ENCODE peak calls at places on chromosomes 13 and 19, in seven cellular contexts. One of them, this sample, is unnamed.

GRCh38 chr13:52922961-52923360 is 74.5 kb upstream of the PCDH8 start:
- DNase-seq in K562: no peak
- DNase-seq in H1: no peak
- DNase-seq in HepG2: no peak
- DNase-seq in HCT116: no peak
- DNase-seq in IMR-90: no peak
- DNase-seq in A549: no peak
- DNase-seq in this sample: no peak

GRCh38 chr13:27573265-27573664 is 47.1 kb downstream of the LNX2 start:
- DNase-seq in K562: no peak
- DNase-seq in HepG2: peak
- DNase-seq in A549: no peak
- DNase-seq in H1: no peak
- DNase-seq in HCT116: no peak
- DNase-seq in IMR-90: peak
- DNase-seq in this sample: no peak

GRCh38 chr19:22428299-22428913 is 6.3 kb upstream of the ZNF98 start:
- DNase-seq in HCT116: no peak
- DNase-seq in K562: no peak
- DNase-seq in IMR-90: no peak
- DNase-seq in HepG2: no peak
- DNase-seq in A549: no peak
- DNase-seq in H1: no peak
- DNase-seq in this sample: no peak

GRCh38 chr13:77535448-77535847 is at the start of gene SCEL:
- DNase-seq in A549: no peak
- DNase-seq in H1: no peak
- DNase-seq in K562: no peak
- DNase-seq in IMR-90: no peak
- DNase-seq in HCT116: peak
- DNase-seq in HepG2: no peak
- DNase-seq in this sample: no peak

GRCh38 chr13:111472083-111472482 is 151.6 kb downstream of the TEX29 start:
- DNase-seq in H1: no peak
- DNase-seq in HepG2: no peak
- DNase-seq in HCT116: no peak
- DNase-seq in A549: no peak
- DNase-seq in IMR-90: no peak
- DNase-seq in K562: no peak
- DNase-seq in this sample: no peak

GRCh38 chr19:39729594-39729993 is 8.2 kb downstream of the CLC start:
- DNase-seq in K562: peak
- DNase-seq in HCT116: no peak
- DNase-seq in A549: no peak
- DNase-seq in IMR-90: no peak
- DNase-seq in H1: no peak
- DNase-seq in HepG2: no peak
- DNase-seq in this sample: no peak

GRCh38 chr13:82118589-82118988 is 1763.7 kb downstream of the SLITRK1 start:
- DNase-seq in H1: no peak
- DNase-seq in K562: no peak
- DNase-seq in HCT116: no peak
- DNase-seq in IMR-90: no peak
- DNase-seq in A549: no peak
- DNase-seq in HepG2: no peak
- DNase-seq in this sample: no peak

GRCh38 chr13:48235100-48235813 is 2.3 kb downstream of the ITM2B start:
- DNase-seq in HCT116: no peak
- DNase-seq in A549: no peak
- DNase-seq in HepG2: no peak
- DNase-seq in K562: no peak
- DNase-seq in IMR-90: peak
- DNase-seq in H1: no peak
- DNase-seq in this sample: peak

GRCh38 chr13:20387441-20387971 is 138.2 kb downstream of the CRYL1 start:
- DNase-seq in A549: no peak
- DNase-seq in HepG2: no peak
- DNase-seq in H1: no peak
- DNase-seq in HCT116: no peak
- DNase-seq in IMR-90: peak
- DNase-seq in K562: no peak
- DNase-seq in this sample: no peak

GRCh38 chr19:19262190-19263057 is 10.7 kb downstream of the TM6SF2 start:
- DNase-seq in H1: peak
- DNase-seq in K562: peak
- DNase-seq in HCT116: no peak
- DNase-seq in A549: no peak
- DNase-seq in IMR-90: no peak
- DNase-seq in HepG2: no peak
- DNase-seq in this sample: no peak

GRCh38 chr19:4717191-4717965 is 6.3 kb downstream of the DPP9 start:
- DNase-seq in A549: peak
- DNase-seq in IMR-90: peak
- DNase-seq in HCT116: no peak
- DNase-seq in K562: no peak
- DNase-seq in H1: no peak
- DNase-seq in HepG2: peak
- DNase-seq in this sample: no peak

GRCh38 chr19:1265611-1266115 is 3.5 kb upstream of the CIRBP start:
- DNase-seq in HCT116: no peak
- DNase-seq in IMR-90: peak
- DNase-seq in A549: peak
- DNase-seq in K562: no peak
- DNase-seq in H1: no peak
- DNase-seq in HepG2: no peak
- DNase-seq in this sample: no peak

GRCh38 chr19:3750211-3750610 is 11.3 kb downstream of the APBA3 start:
- DNase-seq in HCT116: no peak
- DNase-seq in IMR-90: no peak
- DNase-seq in H1: no peak
- DNase-seq in K562: no peak
- DNase-seq in HepG2: no peak
- DNase-seq in A549: no peak
- DNase-seq in this sample: no peak

GRCh38 chr13:99320693-99321481 is 13.7 kb upstream of the GPR183 start:
- DNase-seq in A549: no peak
- DNase-seq in H1: no peak
- DNase-seq in K562: no peak
- DNase-seq in IMR-90: peak
- DNase-seq in HepG2: no peak
- DNase-seq in HCT116: peak
- DNase-seq in this sample: no peak

GRCh38 chr19:6381030-6381750 is 5.5 kb upstream of the PSPN start:
- DNase-seq in HepG2: no peak
- DNase-seq in IMR-90: no peak
- DNase-seq in A549: no peak
- DNase-seq in K562: peak
- DNase-seq in H1: no peak
- DNase-seq in HCT116: no peak
- DNase-seq in this sample: no peak

DNA sequence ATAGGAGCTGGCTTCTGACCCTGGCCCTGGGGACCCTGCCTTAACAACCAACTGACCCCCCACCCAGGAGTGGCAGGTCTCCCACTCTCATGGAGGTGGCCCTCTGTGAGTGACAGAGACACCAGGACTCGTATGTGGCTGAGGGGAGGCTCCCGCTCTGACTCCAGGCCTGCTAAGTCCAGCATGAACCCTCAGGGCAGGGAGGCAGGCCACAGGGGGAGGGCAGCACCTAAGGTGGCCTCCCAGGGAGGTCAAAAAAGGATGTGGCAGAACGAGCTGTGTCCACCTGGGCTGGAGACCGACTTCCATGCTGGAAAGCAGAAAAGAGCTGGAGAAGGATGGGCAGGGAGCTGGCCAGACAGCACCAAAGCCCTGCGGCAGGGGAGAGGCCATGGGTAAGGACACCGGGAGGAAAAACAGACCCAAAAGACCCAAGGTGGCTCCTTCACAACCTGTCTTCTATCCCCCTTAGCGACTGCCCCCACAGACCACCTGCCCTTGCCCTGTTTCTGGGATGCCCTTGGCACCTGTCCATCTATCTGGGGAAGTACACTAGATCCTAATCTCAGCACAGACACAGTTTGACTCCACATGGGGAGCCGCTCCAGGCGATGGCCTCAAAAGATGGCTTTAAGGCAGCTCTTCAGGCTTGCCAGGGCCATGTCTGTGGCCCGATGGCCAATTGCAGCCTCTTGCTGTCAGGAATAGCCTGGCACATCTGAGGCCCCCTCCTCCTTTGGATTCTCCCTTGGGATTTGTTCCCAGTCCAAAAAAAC is 10.5 kb upstream of the SLC35E1 start:
- DNase-seq in HepG2: no peak
- DNase-seq in HCT116: no peak
- DNase-seq in K562: no peak
- DNase-seq in A549: no peak
- DNase-seq in IMR-90: no peak
- DNase-seq in H1: no peak
- DNase-seq in this sample: no peak
- TF ChIP-seq CEBPB in HepG2: no peak
- TF ChIP-seq CEBPB in HCT116: no peak
- TF ChIP-seq CEBPB in K562: no peak
- TF ChIP-seq CEBPB in A549: no peak
- TF ChIP-seq CEBPB in IMR-90: no peak
- TF ChIP-seq CEBPB in H1: no peak
- TF ChIP-seq CEBPB in this sample: no peak

DNA sequence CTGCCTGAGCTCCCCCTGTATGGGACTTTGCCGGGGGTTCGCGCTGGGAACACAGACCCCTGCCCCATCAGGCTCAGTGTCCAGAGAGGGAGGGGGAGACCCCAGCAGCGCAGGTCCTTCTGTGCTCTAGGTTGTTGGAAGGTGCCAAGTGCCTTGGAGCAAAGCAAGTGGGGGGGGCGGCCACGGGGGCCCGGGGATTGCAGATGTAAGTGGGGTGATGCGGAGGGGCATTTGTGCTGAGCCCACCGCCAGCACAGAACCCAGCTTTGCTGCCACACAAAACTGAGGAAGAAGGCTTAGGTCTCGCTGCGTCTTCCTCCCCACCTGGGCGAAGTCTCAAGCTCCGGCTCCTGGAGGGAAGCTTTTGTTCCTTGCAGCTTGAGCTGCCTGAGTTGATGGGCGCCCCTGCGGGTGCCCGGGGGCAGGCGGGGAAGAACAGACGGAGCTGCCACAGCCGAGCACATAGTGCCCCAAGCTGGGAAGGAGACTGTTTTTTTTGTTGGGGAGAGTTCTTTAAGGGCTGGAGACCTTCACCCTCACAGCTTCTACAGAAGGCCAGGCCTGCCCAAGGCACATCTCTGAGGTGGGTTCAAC is 1.5 kb upstream of the NTN5 start:
- DNase-seq in H1: peak
- DNase-seq in IMR-90: no peak
- DNase-seq in HCT116: no peak
- DNase-seq in HepG2: no peak
- DNase-seq in K562: no peak
- DNase-seq in A549: no peak
- DNase-seq in this sample: no peak
- TF ChIP-seq CEBPB in H1: no peak
- TF ChIP-seq CEBPB in IMR-90: no peak
- TF ChIP-seq CEBPB in HCT116: no peak
- TF ChIP-seq CEBPB in HepG2: no peak
- TF ChIP-seq CEBPB in K562: no peak
- TF ChIP-seq CEBPB in A549: no peak
- TF ChIP-seq CEBPB in this sample: no peak

DNA sequence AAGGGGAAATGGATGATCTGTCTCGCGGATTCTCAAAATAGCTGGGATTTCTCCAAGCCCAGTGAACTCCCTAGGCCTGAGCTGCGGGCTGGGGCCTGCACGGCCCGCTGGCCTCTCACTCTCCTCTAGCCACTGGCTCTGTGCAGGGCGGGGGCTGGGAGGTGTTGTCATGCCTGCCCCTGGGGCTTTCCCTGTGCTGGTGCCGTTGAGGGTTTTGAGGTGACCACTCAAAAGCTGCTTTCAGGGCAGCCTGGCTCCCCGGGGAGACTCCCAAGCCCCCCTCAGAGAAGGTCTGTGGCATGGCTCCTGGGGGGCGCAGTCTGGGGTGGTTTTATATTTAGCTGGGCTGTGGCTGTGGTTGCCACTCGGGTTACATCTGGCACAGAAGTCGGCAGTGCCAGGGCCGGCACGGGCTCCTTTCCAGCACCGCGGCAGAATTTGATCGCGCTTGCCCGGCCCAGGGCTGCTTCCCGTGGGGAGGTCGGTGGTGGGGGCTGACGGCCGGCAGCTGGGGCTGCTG is 10.0 kb downstream of the NDUFB7 start:
- DNase-seq in A549: no peak
- DNase-seq in IMR-90: peak
- DNase-seq in H1: no peak
- DNase-seq in K562: no peak
- DNase-seq in HepG2: no peak
- DNase-seq in HCT116: no peak
- DNase-seq in this sample: no peak
- TF ChIP-seq CEBPB in A549: no peak
- TF ChIP-seq CEBPB in IMR-90: no peak
- TF ChIP-seq CEBPB in H1: no peak
- TF ChIP-seq CEBPB in K562: no peak
- TF ChIP-seq CEBPB in HepG2: no peak
- TF ChIP-seq CEBPB in HCT116: no peak
- TF ChIP-seq CEBPB in this sample: no peak

GRCh38 chr19:2547721-2548120 is 71.8 kb downstream of the GADD45B start:
- DNase-seq in HCT116: no peak
- DNase-seq in IMR-90: no peak
- DNase-seq in HepG2: no peak
- DNase-seq in A549: no peak
- DNase-seq in K562: no peak
- DNase-seq in H1: no peak
- DNase-seq in this sample: no peak

GRCh38 chr19:2551172-2551863 is 75.4 kb downstream of the GADD45B start:
- DNase-seq in A549: no peak
- DNase-seq in IMR-90: no peak
- DNase-seq in H1: no peak
- DNase-seq in HCT116: no peak
- DNase-seq in HepG2: no peak
- DNase-seq in K562: no peak
- DNase-seq in this sample: no peak

GRCh38 chr19:2550431-2551171 is 74.7 kb downstream of the GADD45B start:
- DNase-seq in K562: no peak
- DNase-seq in A549: no peak
- DNase-seq in IMR-90: no peak
- DNase-seq in H1: no peak
- DNase-seq in HepG2: no peak
- DNase-seq in HCT116: no peak
- DNase-seq in this sample: no peak

GRCh38 chr19:2548966-2549365 is 73.0 kb downstream of the GADD45B start:
- DNase-seq in IMR-90: no peak
- DNase-seq in H1: no peak
- DNase-seq in A549: no peak
- DNase-seq in K562: no peak
- DNase-seq in HepG2: no peak
- DNase-seq in HCT116: no peak
- DNase-seq in this sample: no peak

DNA sequence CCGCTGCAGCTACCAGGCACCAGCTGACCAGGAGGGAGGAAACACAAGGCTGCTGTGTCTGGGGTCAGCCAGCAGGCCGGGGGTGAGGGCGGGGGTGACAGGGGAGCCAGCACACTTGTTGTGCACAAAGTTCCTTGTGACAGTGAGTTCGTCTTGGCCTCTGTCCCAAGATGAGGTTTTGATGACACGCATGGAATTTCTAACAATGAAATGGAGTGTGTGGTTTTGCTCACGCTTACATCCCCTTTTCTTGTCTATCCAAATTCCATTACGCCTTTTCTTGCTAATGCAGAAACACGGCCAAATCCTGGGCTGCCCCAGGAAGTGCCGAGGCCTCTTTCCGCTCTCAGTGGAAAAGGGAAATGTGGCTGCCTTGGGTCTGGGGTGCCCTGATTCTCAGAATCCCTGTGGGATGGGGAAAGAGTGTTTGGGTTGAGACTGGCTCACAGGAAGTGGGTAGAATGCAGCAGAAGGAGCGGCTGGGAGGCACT is 73.8 kb downstream of the GADD45B start:
- DNase-seq in A549: no peak
- DNase-seq in HCT116: no peak
- DNase-seq in K562: no peak
- DNase-seq in IMR-90: peak
- DNase-seq in HepG2: no peak
- DNase-seq in H1: no peak
- DNase-seq in this sample: no peak
- TF ChIP-seq CEBPB in A549: no peak
- TF ChIP-seq CEBPB in HCT116: no peak
- TF ChIP-seq CEBPB in K562: no peak
- TF ChIP-seq CEBPB in IMR-90: peak
- TF ChIP-seq CEBPB in HepG2: no peak
- TF ChIP-seq CEBPB in H1: no peak
- TF ChIP-seq CEBPB in this sample: no peak

This sample was measured in GM12878.